ENCODE peak calls at places on chromosomes 4 and X, in five cellular contexts. One of them, this sample, is unnamed.

GRCh38 chrX:152932598-152933175 is 34.8 kb downstream of the ZNF185 start:
- DNase-seq in stimulated activated CD4-positive, alpha-beta T cell treated with anti-CD3 and anti-CD28 coated beads, TNF-alpha, amount 100 ng/mL, for 48 hours: no peak
- DNase-seq in H1: no peak
- DNase-seq in stimulated activated naive CD8-positive, alpha-beta T cell treated with anti-CD3 and anti-CD28 coated beads, Interleukin-15, Interleukin-2, amounts not matched to agents 100 U/mL and 50 U/mL, for 24 hours: no peak
- DNase-seq in NCI-H1105: no peak
- DNase-seq in this sample: no peak

GRCh38 chr4:88178633-88179231 is 20.3 kb upstream of the ABCG2 start:
- DNase-seq in stimulated activated CD4-positive, alpha-beta T cell treated with anti-CD3 and anti-CD28 coated beads, TNF-alpha, amount 100 ng/mL, for 48 hours: no peak
- DNase-seq in H1: no peak
- DNase-seq in stimulated activated naive CD8-positive, alpha-beta T cell treated with anti-CD3 and anti-CD28 coated beads, Interleukin-15, Interleukin-2, amounts not matched to agents 100 U/mL and 50 U/mL, for 24 hours: no peak
- DNase-seq in NCI-H1105: no peak
- DNase-seq in this sample: no peak

GRCh38 chr4:53601251-53601764 is 10.0 kb upstream of the LNX1 start:
- DNase-seq in stimulated activated CD4-positive, alpha-beta T cell treated with anti-CD3 and anti-CD28 coated beads, TNF-alpha, amount 100 ng/mL, for 48 hours: no peak
- DNase-seq in H1: peak
- DNase-seq in stimulated activated naive CD8-positive, alpha-beta T cell treated with anti-CD3 and anti-CD28 coated beads, Interleukin-15, Interleukin-2, amounts not matched to agents 100 U/mL and 50 U/mL, for 24 hours: peak
- DNase-seq in NCI-H1105: peak
- DNase-seq in this sample: peak

GRCh38 chr4:5572751-5573150 is 135.6 kb downstream of the EVC2 start:
- DNase-seq in stimulated activated CD4-positive, alpha-beta T cell treated with anti-CD3 and anti-CD28 coated beads, TNF-alpha, amount 100 ng/mL, for 48 hours: no peak
- DNase-seq in H1: no peak
- DNase-seq in stimulated activated naive CD8-positive, alpha-beta T cell treated with anti-CD3 and anti-CD28 coated beads, Interleukin-15, Interleukin-2, amounts not matched to agents 100 U/mL and 50 U/mL, for 24 hours: no peak
- DNase-seq in NCI-H1105: no peak
- DNase-seq in this sample: no peak

GRCh38 chr4:176840166-176840565 is 47.4 kb upstream of the VEGFC start:
- DNase-seq in stimulated activated CD4-positive, alpha-beta T cell treated with anti-CD3 and anti-CD28 coated beads, TNF-alpha, amount 100 ng/mL, for 48 hours: no peak
- DNase-seq in H1: no peak
- DNase-seq in stimulated activated naive CD8-positive, alpha-beta T cell treated with anti-CD3 and anti-CD28 coated beads, Interleukin-15, Interleukin-2, amounts not matched to agents 100 U/mL and 50 U/mL, for 24 hours: no peak
- DNase-seq in NCI-H1105: no peak
- DNase-seq in this sample: no peak

GRCh38 chrX:9318213-9318612 is 146.6 kb upstream of the TBL1X start:
- DNase-seq in stimulated activated CD4-positive, alpha-beta T cell treated with anti-CD3 and anti-CD28 coated beads, TNF-alpha, amount 100 ng/mL, for 48 hours: no peak
- DNase-seq in H1: no peak
- DNase-seq in stimulated activated naive CD8-positive, alpha-beta T cell treated with anti-CD3 and anti-CD28 coated beads, Interleukin-15, Interleukin-2, amounts not matched to agents 100 U/mL and 50 U/mL, for 24 hours: no peak
- DNase-seq in NCI-H1105: no peak
- DNase-seq in this sample: no peak

GRCh38 chr4:47074836-47075235 is 43.5 kb downstream of the GABRB1 start:
- DNase-seq in stimulated activated CD4-positive, alpha-beta T cell treated with anti-CD3 and anti-CD28 coated beads, TNF-alpha, amount 100 ng/mL, for 48 hours: no peak
- DNase-seq in H1: no peak
- DNase-seq in stimulated activated naive CD8-positive, alpha-beta T cell treated with anti-CD3 and anti-CD28 coated beads, Interleukin-15, Interleukin-2, amounts not matched to agents 100 U/mL and 50 U/mL, for 24 hours: no peak
- DNase-seq in NCI-H1105: no peak
- DNase-seq in this sample: no peak

GRCh38 chr4:2837904-2838496 is 5.6 kb upstream of the ADD1 start:
- DNase-seq in stimulated activated CD4-positive, alpha-beta T cell treated with anti-CD3 and anti-CD28 coated beads, TNF-alpha, amount 100 ng/mL, for 48 hours: peak
- DNase-seq in H1: no peak
- DNase-seq in stimulated activated naive CD8-positive, alpha-beta T cell treated with anti-CD3 and anti-CD28 coated beads, Interleukin-15, Interleukin-2, amounts not matched to agents 100 U/mL and 50 U/mL, for 24 hours: peak
- DNase-seq in NCI-H1105: no peak
- DNase-seq in this sample: no peak

GRCh38 chrX:16250296-16250695 is 83.0 kb downstream of the MAGEB17 start:
- DNase-seq in stimulated activated CD4-positive, alpha-beta T cell treated with anti-CD3 and anti-CD28 coated beads, TNF-alpha, amount 100 ng/mL, for 48 hours: no peak
- DNase-seq in H1: no peak
- DNase-seq in stimulated activated naive CD8-positive, alpha-beta T cell treated with anti-CD3 and anti-CD28 coated beads, Interleukin-15, Interleukin-2, amounts not matched to agents 100 U/mL and 50 U/mL, for 24 hours: no peak
- DNase-seq in NCI-H1105: no peak
- DNase-seq in this sample: no peak

GRCh38 chrX:70038951-70039350 is 10.8 kb downstream of the AWAT2 start:
- DNase-seq in stimulated activated CD4-positive, alpha-beta T cell treated with anti-CD3 and anti-CD28 coated beads, TNF-alpha, amount 100 ng/mL, for 48 hours: no peak
- DNase-seq in H1: no peak
- DNase-seq in stimulated activated naive CD8-positive, alpha-beta T cell treated with anti-CD3 and anti-CD28 coated beads, Interleukin-15, Interleukin-2, amounts not matched to agents 100 U/mL and 50 U/mL, for 24 hours: no peak
- DNase-seq in NCI-H1105: peak
- DNase-seq in this sample: no peak

GRCh38 chr4:109294006-109294405 is 8.5 kb downstream of the COL25A1 start:
- DNase-seq in stimulated activated CD4-positive, alpha-beta T cell treated with anti-CD3 and anti-CD28 coated beads, TNF-alpha, amount 100 ng/mL, for 48 hours: no peak
- DNase-seq in H1: no peak
- DNase-seq in stimulated activated naive CD8-positive, alpha-beta T cell treated with anti-CD3 and anti-CD28 coated beads, Interleukin-15, Interleukin-2, amounts not matched to agents 100 U/mL and 50 U/mL, for 24 hours: peak
- DNase-seq in NCI-H1105: no peak
- DNase-seq in this sample: no peak

GRCh38 chrX:44096666-44097065 is 123.5 kb upstream of the NDP start:
- DNase-seq in stimulated activated CD4-positive, alpha-beta T cell treated with anti-CD3 and anti-CD28 coated beads, TNF-alpha, amount 100 ng/mL, for 48 hours: no peak
- DNase-seq in H1: no peak
- DNase-seq in stimulated activated naive CD8-positive, alpha-beta T cell treated with anti-CD3 and anti-CD28 coated beads, Interleukin-15, Interleukin-2, amounts not matched to agents 100 U/mL and 50 U/mL, for 24 hours: no peak
- DNase-seq in NCI-H1105: no peak
- DNase-seq in this sample: no peak